ENCODE peak calls at places on chromosome 10, in six cellular contexts. One of them, this sample, is unnamed.

GRCh38 chr10:15370741-15371701 is at the start of gene FAM171A1:
- DNase-seq in activated B cell treated with CpG ODN at 0.5 μM for 24 hours: peak
- DNase-seq in NCI-H460: peak
- DNase-seq in epithelial cell of esophagus: peak
- DNase-seq in OCI-LY7: no peak
- DNase-seq in NCI-H1417 treated with DMSO at 0.1 percent for 48 hours: no peak
- DNase-seq in this sample: peak

GRCh38 chr10:79385804-79386531 is 38.7 kb downstream of the PPIF start:
- DNase-seq in activated B cell treated with CpG ODN at 0.5 μM for 24 hours: peak
- DNase-seq in NCI-H460: no peak
- DNase-seq in epithelial cell of esophagus: no peak
- DNase-seq in OCI-LY7: no peak
- DNase-seq in NCI-H1417 treated with DMSO at 0.1 percent for 48 hours: no peak
- DNase-seq in this sample: no peak

GRCh38 chr10:66925896-66926719 is at the start of gene LRRTM3:
- DNase-seq in activated B cell treated with CpG ODN at 0.5 μM for 24 hours: no peak
- DNase-seq in NCI-H460: peak
- DNase-seq in epithelial cell of esophagus: peak
- DNase-seq in OCI-LY7: peak
- DNase-seq in NCI-H1417 treated with DMSO at 0.1 percent for 48 hours: no peak
- DNase-seq in this sample: peak

GRCh38 chr10:33818343-33818742 is 483.9 kb upstream of the NRP1 start:
- DNase-seq in activated B cell treated with CpG ODN at 0.5 μM for 24 hours: no peak
- DNase-seq in NCI-H460: no peak
- DNase-seq in epithelial cell of esophagus: no peak
- DNase-seq in OCI-LY7: no peak
- DNase-seq in NCI-H1417 treated with DMSO at 0.1 percent for 48 hours: no peak
- DNase-seq in this sample: no peak

GRCh38 chr10:91681361-91682276 is 48.7 kb upstream of the PPP1R3C start:
- DNase-seq in activated B cell treated with CpG ODN at 0.5 μM for 24 hours: no peak
- DNase-seq in NCI-H460: no peak
- DNase-seq in epithelial cell of esophagus: peak
- DNase-seq in OCI-LY7: no peak
- DNase-seq in NCI-H1417 treated with DMSO at 0.1 percent for 48 hours: no peak
- DNase-seq in this sample: no peak

GRCh38 chr10:52436664-52437063 is 122.6 kb downstream of the DKK1 start:
- DNase-seq in activated B cell treated with CpG ODN at 0.5 μM for 24 hours: no peak
- DNase-seq in NCI-H460: no peak
- DNase-seq in epithelial cell of esophagus: no peak
- DNase-seq in OCI-LY7: no peak
- DNase-seq in NCI-H1417 treated with DMSO at 0.1 percent for 48 hours: no peak
- DNase-seq in this sample: no peak

GRCh38 chr10:89371987-89372386 is 5.9 kb upstream of the IFIT1B start:
- DNase-seq in activated B cell treated with CpG ODN at 0.5 μM for 24 hours: no peak
- DNase-seq in NCI-H460: no peak
- DNase-seq in epithelial cell of esophagus: no peak
- DNase-seq in OCI-LY7: no peak
- DNase-seq in NCI-H1417 treated with DMSO at 0.1 percent for 48 hours: no peak
- DNase-seq in this sample: no peak

GRCh38 chr10:13587367-13587766 is 602 bp downstream of the PRPF18 start:
- DNase-seq in activated B cell treated with CpG ODN at 0.5 μM for 24 hours: no peak
- DNase-seq in NCI-H460: no peak
- DNase-seq in epithelial cell of esophagus: peak
- DNase-seq in OCI-LY7: peak
- DNase-seq in NCI-H1417 treated with DMSO at 0.1 percent for 48 hours: no peak
- DNase-seq in this sample: no peak

GRCh38 chr10:101076630-101077029 is 14.8 kb downstream of the KAZALD1 start:
- DNase-seq in activated B cell treated with CpG ODN at 0.5 μM for 24 hours: no peak
- DNase-seq in NCI-H460: no peak
- DNase-seq in epithelial cell of esophagus: no peak
- DNase-seq in OCI-LY7: no peak
- DNase-seq in NCI-H1417 treated with DMSO at 0.1 percent for 48 hours: no peak
- DNase-seq in this sample: no peak

GRCh38 chr10:131726460-131726861 is 174.3 kb upstream of the PPP2R2D start:
- DNase-seq in activated B cell treated with CpG ODN at 0.5 μM for 24 hours: no peak
- DNase-seq in NCI-H460: no peak
- DNase-seq in epithelial cell of esophagus: no peak
- DNase-seq in OCI-LY7: no peak
- DNase-seq in NCI-H1417 treated with DMSO at 0.1 percent for 48 hours: no peak
- DNase-seq in this sample: no peak

GRCh38 chr10:48701941-48702340 is 17.3 kb downstream of the WDFY4 start:
- DNase-seq in activated B cell treated with CpG ODN at 0.5 μM for 24 hours: no peak
- DNase-seq in NCI-H460: no peak
- DNase-seq in epithelial cell of esophagus: no peak
- DNase-seq in OCI-LY7: no peak
- DNase-seq in NCI-H1417 treated with DMSO at 0.1 percent for 48 hours: no peak
- DNase-seq in this sample: no peak

GRCh38 chr10:49162063-49162462 is 26.1 kb downstream of the TMEM273 start:
- DNase-seq in activated B cell treated with CpG ODN at 0.5 μM for 24 hours: no peak
- DNase-seq in NCI-H460: no peak
- DNase-seq in epithelial cell of esophagus: no peak
- DNase-seq in OCI-LY7: no peak
- DNase-seq in NCI-H1417 treated with DMSO at 0.1 percent for 48 hours: no peak
- DNase-seq in this sample: no peak

GRCh38 chr10:97435211-97435610 is 9.2 kb downstream of the PGAM1 start:
- DNase-seq in activated B cell treated with CpG ODN at 0.5 μM for 24 hours: no peak
- DNase-seq in NCI-H460: no peak
- DNase-seq in epithelial cell of esophagus: no peak
- DNase-seq in OCI-LY7: no peak
- DNase-seq in NCI-H1417 treated with DMSO at 0.1 percent for 48 hours: no peak
- DNase-seq in this sample: no peak

GRCh38 chr10:68301301-68301700 is 30.6 kb upstream of the HNRNPH3 start:
- DNase-seq in activated B cell treated with CpG ODN at 0.5 μM for 24 hours: no peak
- DNase-seq in NCI-H460: no peak
- DNase-seq in epithelial cell of esophagus: no peak
- DNase-seq in OCI-LY7: peak
- DNase-seq in NCI-H1417 treated with DMSO at 0.1 percent for 48 hours: no peak
- DNase-seq in this sample: no peak

GRCh38 chr10:63217120-63217605 is 84.0 kb downstream of the NRBF2 start:
- DNase-seq in activated B cell treated with CpG ODN at 0.5 μM for 24 hours: no peak
- DNase-seq in NCI-H460: peak
- DNase-seq in epithelial cell of esophagus: peak
- DNase-seq in OCI-LY7: peak
- DNase-seq in NCI-H1417 treated with DMSO at 0.1 percent for 48 hours: no peak
- DNase-seq in this sample: peak